ENCODE peak calls at places on chromosomes 7 and 10, in four cellular contexts. I is GM12891, V is HL-60, D is K562. H is an unnamed sample.

GRCh38 chr10:77863446-77863845 is 63.1 kb downstream of the DLG5 start:
- DNase-seq in I (no peak), V (no peak), D (no peak), H (no peak)

GRCh38 chr7:45658716-45659495 is 84.7 kb downstream of the ADCY1 start:
- DNase-seq in I (no peak), V (no peak), D (no peak), H (no peak)

GRCh38 chr10:114025610-114026130 is 18.0 kb upstream of the ADRB1 start:
- DNase-seq in I (no peak), V (no peak), D (no peak), H (no peak)

GRCh38 chr7:26663905-26664673 is 200.3 kb downstream of the SKAP2 start:
- DNase-seq in I (no peak), V (no peak), D (no peak), H (no peak)

GRCh38 chr7:101635484-101635883 is 6.4 kb upstream of the MYL10 start:
- DNase-seq in I (no peak), V (no peak), D (no peak), H (no peak)

GRCh38 chr10:29585488-29585976 is 49.2 kb downstream of the SVIL start:
- DNase-seq in I (no peak), V (no peak), D (no peak), H (no peak)

GRCh38 chr7:126535176-126535575 is 717.6 kb downstream of the GRM8 start:
- DNase-seq in I (no peak), V (no peak), D (no peak), H (no peak)

GRCh38 chr10:26269754-26270153 is 53.2 kb downstream of the GAD2 start:
- DNase-seq in I (peak), V (peak), D (peak), H (no peak)

GRCh38 chr7:2075811-2076210 is 156.9 kb downstream of the MAD1L1 start:
- DNase-seq in I (no peak), V (no peak), D (no peak), H (no peak)

GRCh38 chr7:131238260-131238940 is 89.3 kb upstream of the MKLN1 start:
- DNase-seq in I (no peak), V (no peak), D (no peak), H (no peak)

GRCh38 chr7:111783867-111784266 is 221.6 kb upstream of the IMMP2L start:
- DNase-seq in I (no peak), V (no peak), D (no peak), H (no peak)

GRCh38 chr7:2195403-2196246 is 37.1 kb downstream of the MAD1L1 start:
- DNase-seq in I (no peak), V (no peak), D (peak), H (no peak)

GRCh38 chr10:3749597-3750351 is 35.2 kb downstream of the KLF6 start:
- DNase-seq in I (no peak), V (no peak), D (no peak), H (no peak)
- TF ChIP-seq SPI1 in I (no peak), V (no peak), D (no peak), H (no peak)

DNA sequence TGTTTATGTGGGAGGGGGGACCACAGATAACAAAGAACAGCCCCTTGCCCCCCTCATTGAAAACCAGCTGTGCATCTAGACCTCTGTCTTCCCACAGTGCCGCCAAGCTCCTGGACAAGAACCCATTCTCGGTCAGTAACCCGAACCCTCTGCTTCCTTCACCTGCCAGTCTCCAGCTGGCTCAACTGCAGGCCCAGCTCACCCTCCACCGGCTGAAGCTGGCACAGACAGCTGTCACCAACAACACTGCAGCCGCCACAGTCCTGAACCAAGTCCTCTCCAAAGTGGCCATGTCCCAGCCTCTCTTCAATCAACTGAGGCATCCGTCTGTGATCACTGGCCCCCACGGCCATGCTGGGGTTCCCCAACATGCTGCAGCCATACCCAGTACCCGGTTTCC is 91.0 kb upstream of the PDCD4 start:
- DNase-seq in I (no peak), V (no peak), D (no peak), H (no peak)
- TF ChIP-seq SPI1 in I (no peak), V (no peak), D (no peak), H (no peak)

GRCh38 chr7:54858008-54858692 is 99.1 kb upstream of the SEC61G start:
- DNase-seq in I (no peak), V (no peak), D (no peak), H (no peak)

GRCh38 chr7:54860843-54861242 is 101.8 kb upstream of the SEC61G start:
- DNase-seq in I (no peak), V (no peak), D (no peak), H (no peak)

GRCh38 chr7:54859066-54859465 is 100.1 kb upstream of the SEC61G start:
- DNase-seq in I (no peak), V (no peak), D (no peak), H (no peak)

GRCh38 chr7:54859545-54859944 is 100.5 kb upstream of the SEC61G start:
- DNase-seq in I (no peak), V (no peak), D (no peak), H (no peak)

DNA sequence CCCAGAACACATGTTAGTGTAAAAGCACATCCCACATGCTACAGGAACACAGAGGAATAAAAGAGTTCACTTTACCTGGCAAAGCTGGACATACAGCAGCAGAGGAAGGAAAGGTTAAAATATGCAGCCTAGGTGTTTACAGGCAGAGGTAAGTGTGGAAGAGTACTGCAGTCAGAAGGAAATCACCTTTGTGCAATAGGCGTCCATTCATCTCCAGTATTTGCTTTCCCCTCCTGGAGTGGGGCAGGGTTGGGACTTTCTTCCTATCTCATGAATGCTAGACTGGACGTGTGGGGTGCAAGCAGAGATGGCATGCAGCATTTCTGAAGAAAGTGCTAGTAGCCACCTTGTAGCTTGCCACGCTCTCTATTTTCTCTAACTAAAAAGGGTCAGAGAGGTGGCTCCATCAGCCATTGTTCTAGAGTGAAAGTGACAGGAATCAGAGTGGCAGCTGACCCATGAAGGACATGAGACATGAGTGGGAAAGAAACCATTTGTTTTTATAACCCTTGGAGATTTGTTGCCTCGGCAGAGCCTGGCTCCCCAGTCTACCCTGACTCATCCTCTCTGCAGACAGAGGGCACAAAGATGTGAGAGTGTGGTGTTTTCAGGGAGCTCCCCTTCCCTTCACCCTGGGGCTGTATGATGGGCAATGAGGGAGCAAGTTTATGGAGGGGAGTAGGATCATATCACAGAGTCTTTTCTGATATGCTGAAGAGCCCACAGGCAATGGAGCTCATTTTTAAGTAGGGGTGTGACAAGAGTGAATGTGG is 101.2 kb upstream of the SEC61G start:
- DNase-seq in I (no peak), V (no peak), D (no peak), H (no peak)
- TF ChIP-seq SPI1 in I (no peak), V (no peak), D (no peak), H (no peak)

DNA sequence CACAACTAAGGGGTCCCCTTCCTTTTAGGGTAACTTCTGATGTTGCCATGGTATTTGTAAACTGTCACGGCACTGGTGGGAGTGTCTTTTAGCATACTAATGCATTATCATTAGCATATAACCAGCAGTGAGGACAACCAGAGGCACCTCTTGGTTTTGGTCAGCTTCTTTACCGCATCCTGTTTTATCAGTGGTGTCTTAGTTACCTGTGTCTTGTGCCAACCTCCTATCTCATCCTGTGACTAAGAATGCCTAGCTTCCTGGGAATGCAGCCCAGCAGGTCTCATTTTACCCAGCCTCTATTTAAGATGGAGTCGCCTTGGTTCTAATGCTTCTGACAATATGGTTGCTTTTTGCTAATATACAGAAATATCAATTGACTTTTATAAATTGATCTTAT is 54.9 kb downstream of the AHCYL2 start:
- DNase-seq in I (no peak), V (no peak), D (no peak), H (no peak)
- TF ChIP-seq SPI1 in I (peak), V (no peak), D (no peak), H (no peak)

DNA sequence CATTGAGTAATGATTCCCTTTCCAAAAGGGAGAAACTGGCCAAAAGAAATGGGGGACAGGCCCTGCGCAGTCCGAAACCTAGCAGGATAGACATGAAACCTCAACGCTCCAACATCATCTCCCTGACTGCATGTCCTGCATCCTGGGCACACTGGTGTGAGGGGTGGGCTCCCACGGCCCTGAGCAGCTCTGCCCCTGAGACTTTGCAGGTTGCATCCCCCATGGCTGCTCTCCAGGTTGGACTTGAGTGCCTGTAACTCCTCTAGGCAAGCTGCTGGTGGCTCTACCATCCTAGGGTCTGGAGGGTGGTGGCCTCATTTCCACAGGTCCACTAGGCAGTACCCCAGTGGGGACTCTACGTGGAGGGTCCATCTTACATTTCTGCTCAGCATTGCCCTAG is 16.3 kb upstream of the CRYGN start:
- DNase-seq in I (no peak), V (no peak), D (no peak), H (no peak)
- TF ChIP-seq SPI1 in I (no peak), V (no peak), D (no peak), H (no peak)

GRCh38 chr7:47100148-47100547 is 481.8 kb downstream of the TNS3 start:
- DNase-seq in I (no peak), V (no peak), D (no peak), H (no peak)

GRCh38 chr7:47104206-47104549 is 477.7 kb downstream of the TNS3 start:
- DNase-seq in I (no peak), V (no peak), D (no peak), H (no peak)

GRCh38 chr7:47102442-47102841 is 479.5 kb downstream of the TNS3 start:
- DNase-seq in I (no peak), V (peak), D (no peak), H (no peak)

GRCh38 chr7:47103498-47104205 is 478.3 kb downstream of the TNS3 start:
- DNase-seq in I (no peak), V (no peak), D (peak), H (no peak)

DNA sequence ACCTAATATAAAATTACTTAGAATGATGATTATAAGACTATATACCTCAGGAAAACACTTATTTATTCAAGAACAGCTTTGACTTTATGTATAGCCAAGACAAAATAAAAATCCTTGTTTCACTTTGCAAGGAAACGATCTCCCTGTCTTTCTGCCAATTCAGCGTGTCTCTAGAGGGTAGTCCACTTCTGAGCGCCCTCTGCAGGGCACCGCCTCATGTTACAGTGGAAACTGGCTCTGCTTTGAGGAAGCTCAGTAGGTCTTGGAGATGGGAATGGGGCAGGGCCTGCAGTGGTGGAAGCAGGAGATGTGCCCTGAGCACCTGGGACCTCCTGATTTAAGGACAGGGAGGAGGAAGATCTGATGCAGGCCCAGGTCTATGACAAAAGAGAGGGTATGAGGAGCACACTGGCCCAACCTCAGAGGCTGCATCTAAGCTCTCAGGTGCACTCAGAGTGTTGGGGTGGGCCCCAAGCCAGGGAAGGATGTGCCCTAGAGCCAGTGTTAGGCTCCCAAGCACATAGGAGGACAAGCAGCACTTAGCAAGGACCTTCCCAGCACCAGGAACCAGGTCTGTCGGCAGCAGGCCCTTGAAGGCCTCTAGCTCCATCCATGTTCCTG is 481.0 kb downstream of the TNS3 start:
- DNase-seq in I (no peak), V (peak), D (peak), H (no peak)
- TF ChIP-seq SPI1 in I (no peak), V (no peak), D (no peak), H (no peak)

DNA sequence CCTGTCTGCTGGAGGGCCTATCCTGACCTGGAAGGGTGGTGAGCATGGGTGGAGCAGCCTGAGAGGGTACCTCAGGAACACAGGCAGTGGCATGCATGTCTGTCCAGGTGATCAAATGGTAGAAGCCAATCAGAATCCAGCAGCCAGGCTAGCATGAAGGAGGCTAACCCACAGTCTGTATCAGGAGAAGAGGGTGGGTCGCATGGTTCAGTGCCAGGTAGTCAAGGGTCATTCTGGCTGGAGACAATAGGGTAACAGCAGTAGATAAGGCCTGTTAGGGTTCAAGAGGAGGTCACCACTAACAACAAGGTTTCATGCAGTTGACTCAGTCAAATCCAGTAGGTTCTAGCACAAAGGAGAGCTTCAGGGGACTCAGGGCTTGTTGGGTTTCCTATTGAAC is 10.4 kb downstream of the ALDH18A1 start:
- DNase-seq in I (no peak), V (no peak), D (peak), H (no peak)
- TF ChIP-seq SPI1 in I (no peak), V (no peak), D (no peak), H (no peak)

GRCh38 chr10:12194752-12195271 is 879 bp downstream of the NUDT5 start:
- DNase-seq in I (no peak), V (peak), D (no peak), H (no peak)

GRCh38 chr10:12195281-12195602 is 449 bp downstream of the NUDT5 start:
- DNase-seq in I (no peak), V (no peak), D (no peak), H (no peak)

GRCh38 chr10:12188656-12189055 is 7.0 kb downstream of the NUDT5 start:
- DNase-seq in I (no peak), V (no peak), D (no peak), H (no peak)

GRCh38 chr10:12193193-12193592 is 2.5 kb downstream of the NUDT5 start:
- DNase-seq in I (no peak), V (no peak), D (no peak), H (no peak)

DNA sequence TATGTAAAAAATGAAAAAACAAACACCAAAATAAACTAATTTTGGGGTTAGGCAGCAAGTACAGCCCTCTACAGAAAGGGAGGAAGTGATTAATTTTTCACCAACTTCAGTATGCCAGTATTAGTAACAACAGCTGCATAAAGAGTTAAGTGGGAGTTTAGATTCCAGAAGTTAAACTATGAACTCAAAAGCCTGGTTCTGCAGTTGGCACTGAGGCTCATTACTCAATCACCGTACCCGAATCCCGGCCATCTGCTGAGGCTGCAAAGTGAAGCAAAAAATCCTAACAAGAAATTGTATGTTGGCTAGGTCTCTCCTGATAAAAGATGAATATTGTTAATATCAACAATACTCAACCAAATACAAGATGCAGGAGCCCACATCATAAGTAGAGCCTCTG is 4.0 kb downstream of the NUDT5 start:
- DNase-seq in I (no peak), V (peak), D (no peak), H (no peak)
- TF ChIP-seq SPI1 in I (peak), V (peak), D (no peak), H (peak)